ENCODE peak calls at places on chromosome 14, in five cellular contexts. One of them, this sample, is unnamed.

GRCh38 chr14:49861581-49861922 is 9.0 kb upstream of the NEMF start:
- DNase-seq in GM23338: peak
- DNase-seq in fibroblast of mammary gland: peak
- DNase-seq in astrocyte of the cerebellum: peak
- DNase-seq in PC-9: peak
- DNase-seq in this sample: peak

GRCh38 chr14:100399052-100399849 is 76.1 kb downstream of the SLC25A47 start:
- DNase-seq in GM23338: peak
- DNase-seq in fibroblast of mammary gland: no peak
- DNase-seq in astrocyte of the cerebellum: no peak
- DNase-seq in PC-9: no peak
- DNase-seq in this sample: no peak

GRCh38 chr14:78983126-78983525 is 813.0 kb downstream of the NRXN3 start:
- DNase-seq in GM23338: no peak
- DNase-seq in fibroblast of mammary gland: peak
- DNase-seq in astrocyte of the cerebellum: no peak
- DNase-seq in PC-9: no peak
- DNase-seq in this sample: no peak

GRCh38 chr14:103558071-103558882 is 4.2 kb downstream of the BAG5 start:
- DNase-seq in GM23338: no peak
- DNase-seq in fibroblast of mammary gland: peak
- DNase-seq in astrocyte of the cerebellum: peak
- DNase-seq in PC-9: peak
- DNase-seq in this sample: no peak

GRCh38 chr14:72830786-72831583 is 62.9 kb downstream of the DPF3 start:
- DNase-seq in GM23338: peak
- DNase-seq in fibroblast of mammary gland: no peak
- DNase-seq in astrocyte of the cerebellum: no peak
- DNase-seq in PC-9: no peak
- DNase-seq in this sample: no peak

GRCh38 chr14:104084251-104085002 is 1.1 kb upstream of the ASPG start:
- DNase-seq in GM23338: no peak
- DNase-seq in fibroblast of mammary gland: no peak
- DNase-seq in astrocyte of the cerebellum: no peak
- DNase-seq in PC-9: no peak
- DNase-seq in this sample: no peak

GRCh38 chr14:75254901-75255300 is 23.7 kb upstream of the FOS start:
- DNase-seq in GM23338: no peak
- DNase-seq in fibroblast of mammary gland: no peak
- DNase-seq in astrocyte of the cerebellum: no peak
- DNase-seq in PC-9: peak
- DNase-seq in this sample: no peak

GRCh38 chr14:74401504-74402241 is 24.3 kb downstream of the SYNDIG1L start:
- DNase-seq in GM23338: peak
- DNase-seq in fibroblast of mammary gland: no peak
- DNase-seq in astrocyte of the cerebellum: no peak
- DNase-seq in PC-9: peak
- DNase-seq in this sample: no peak

GRCh38 chr14:90548455-90548854 is 151.6 kb downstream of the CALM1 start:
- DNase-seq in GM23338: no peak
- DNase-seq in fibroblast of mammary gland: no peak
- DNase-seq in astrocyte of the cerebellum: no peak
- DNase-seq in PC-9: no peak
- DNase-seq in this sample: no peak

GRCh38 chr14:30551460-30551859 is 7.5 kb upstream of the G2E3 start:
- DNase-seq in GM23338: no peak
- DNase-seq in fibroblast of mammary gland: no peak
- DNase-seq in astrocyte of the cerebellum: no peak
- DNase-seq in PC-9: no peak
- DNase-seq in this sample: no peak

GRCh38 chr14:105219753-105220152 is 28.6 kb upstream of the BTBD6 start:
- DNase-seq in GM23338: no peak
- DNase-seq in fibroblast of mammary gland: no peak
- DNase-seq in astrocyte of the cerebellum: no peak
- DNase-seq in PC-9: no peak
- DNase-seq in this sample: no peak

GRCh38 chr14:77920312-77920711 is 120.4 kb downstream of the ADCK1 start:
- DNase-seq in GM23338: no peak
- DNase-seq in fibroblast of mammary gland: no peak
- DNase-seq in astrocyte of the cerebellum: no peak
- DNase-seq in PC-9: no peak
- DNase-seq in this sample: no peak

GRCh38 chr14:61643546-61643945 is 51.8 kb upstream of the HIF1A start:
- DNase-seq in GM23338: no peak
- DNase-seq in fibroblast of mammary gland: peak
- DNase-seq in astrocyte of the cerebellum: no peak
- DNase-seq in PC-9: no peak
- DNase-seq in this sample: no peak

GRCh38 chr14:38202444-38203191 is 5.1 kb upstream of the SSTR1 start:
- DNase-seq in GM23338: peak
- DNase-seq in fibroblast of mammary gland: no peak
- DNase-seq in astrocyte of the cerebellum: no peak
- DNase-seq in PC-9: no peak
- DNase-seq in this sample: no peak

GRCh38 chr14:39203659-39204606 is 28.9 kb downstream of the PNN start:
- DNase-seq in GM23338: no peak
- DNase-seq in fibroblast of mammary gland: no peak
- DNase-seq in astrocyte of the cerebellum: no peak
- DNase-seq in PC-9: peak
- DNase-seq in this sample: no peak

GRCh38 chr14:49908433-49908782 is 15.5 kb downstream of the ARF6 start:
- DNase-seq in GM23338: no peak
- DNase-seq in fibroblast of mammary gland: no peak
- DNase-seq in astrocyte of the cerebellum: no peak
- DNase-seq in PC-9: peak
- DNase-seq in this sample: no peak

GRCh38 chr14:35285168-35285990 is 6.8 kb upstream of the PSMA6 start:
- DNase-seq in GM23338: no peak
- DNase-seq in fibroblast of mammary gland: peak
- DNase-seq in astrocyte of the cerebellum: no peak
- DNase-seq in PC-9: no peak
- DNase-seq in this sample: no peak

GRCh38 chr14:89399594-89400068 is 17.4 kb downstream of the FOXN3 start:
- DNase-seq in GM23338: peak
- DNase-seq in fibroblast of mammary gland: peak
- DNase-seq in astrocyte of the cerebellum: peak
- DNase-seq in PC-9: no peak
- DNase-seq in this sample: no peak

GRCh38 chr14:71403673-71404072 is 496.4 kb downstream of the PCNX1 start:
- DNase-seq in GM23338: peak
- DNase-seq in fibroblast of mammary gland: peak
- DNase-seq in astrocyte of the cerebellum: peak
- DNase-seq in PC-9: no peak
- DNase-seq in this sample: no peak

GRCh38 chr14:59482471-59483331 is 1.5 kb downstream of the L3HYPDH start:
- DNase-seq in GM23338: no peak
- DNase-seq in fibroblast of mammary gland: peak
- DNase-seq in astrocyte of the cerebellum: peak
- DNase-seq in PC-9: peak
- DNase-seq in this sample: no peak

GRCh38 chr14:84208451-84208850 is 1321.5 kb upstream of the FLRT2 start:
- DNase-seq in GM23338: no peak
- DNase-seq in fibroblast of mammary gland: no peak
- DNase-seq in astrocyte of the cerebellum: no peak
- DNase-seq in PC-9: no peak
- DNase-seq in this sample: no peak

GRCh38 chr14:105118646-105119409 is 49.7 kb downstream of the JAG2 start:
- DNase-seq in GM23338: no peak
- DNase-seq in fibroblast of mammary gland: no peak
- DNase-seq in astrocyte of the cerebellum: no peak
- DNase-seq in PC-9: peak
- DNase-seq in this sample: no peak

GRCh38 chr14:91482278-91483023 is 27.7 kb downstream of the PPP4R3A start:
- DNase-seq in GM23338: no peak
- DNase-seq in fibroblast of mammary gland: peak
- DNase-seq in astrocyte of the cerebellum: no peak
- DNase-seq in PC-9: no peak
- DNase-seq in this sample: no peak

GRCh38 chr14:98494582-98494981 is 777.4 kb downstream of the BCL11B start:
- DNase-seq in GM23338: no peak
- DNase-seq in fibroblast of mammary gland: no peak
- DNase-seq in astrocyte of the cerebellum: no peak
- DNase-seq in PC-9: no peak
- DNase-seq in this sample: no peak

GRCh38 chr14:103073876-103074698 is 9.9 kb upstream of the LBHD2 start:
- DNase-seq in GM23338: no peak
- DNase-seq in fibroblast of mammary gland: no peak
- DNase-seq in astrocyte of the cerebellum: no peak
- DNase-seq in PC-9: no peak
- DNase-seq in this sample: no peak

GRCh38 chr14:90513151-90514014 is 116.6 kb downstream of the CALM1 start:
- DNase-seq in GM23338: peak
- DNase-seq in fibroblast of mammary gland: no peak
- DNase-seq in astrocyte of the cerebellum: no peak
- DNase-seq in PC-9: peak
- DNase-seq in this sample: peak

GRCh38 chr14:100383727-100384158 is 60.6 kb downstream of the SLC25A47 start:
- DNase-seq in GM23338: peak
- DNase-seq in fibroblast of mammary gland: peak
- DNase-seq in astrocyte of the cerebellum: no peak
- DNase-seq in PC-9: no peak
- DNase-seq in this sample: no peak

GRCh38 chr14:68822132-68822651 is 29.3 kb upstream of the ZFP36L1 start:
- DNase-seq in GM23338: no peak
- DNase-seq in fibroblast of mammary gland: no peak
- DNase-seq in astrocyte of the cerebellum: no peak
- DNase-seq in PC-9: no peak
- DNase-seq in this sample: no peak
- H3K4me3 ChIP-seq in GM23338: no peak
- H3K4me3 ChIP-seq in fibroblast of mammary gland: no peak
- H3K4me3 ChIP-seq in astrocyte of the cerebellum: no peak
- H3K4me3 ChIP-seq in PC-9: no peak
- H3K4me3 ChIP-seq in this sample: no peak

DNA sequence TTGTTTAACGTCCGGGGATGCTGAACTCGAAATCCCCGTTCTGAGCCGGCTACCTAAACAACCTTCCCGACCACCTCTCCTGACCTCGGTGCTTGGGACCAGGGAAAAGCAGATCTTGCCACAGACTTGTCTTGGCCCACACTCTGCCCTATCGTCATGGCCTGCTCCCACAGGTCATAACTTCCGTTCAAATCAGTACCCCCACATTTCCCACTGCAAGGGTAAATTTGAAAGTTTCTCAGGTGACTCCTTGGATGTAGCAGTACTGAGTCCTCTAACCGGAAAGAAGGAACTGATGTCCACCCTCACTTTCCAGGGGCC is 612 bp upstream of the RBM23 start:
- DNase-seq in GM23338: no peak
- DNase-seq in fibroblast of mammary gland: no peak
- DNase-seq in astrocyte of the cerebellum: no peak
- DNase-seq in PC-9: no peak
- DNase-seq in this sample: no peak
- H3K4me3 ChIP-seq in GM23338: peak
- H3K4me3 ChIP-seq in fibroblast of mammary gland: peak
- H3K4me3 ChIP-seq in astrocyte of the cerebellum: peak
- H3K4me3 ChIP-seq in PC-9: peak
- H3K4me3 ChIP-seq in this sample: peak

DNA sequence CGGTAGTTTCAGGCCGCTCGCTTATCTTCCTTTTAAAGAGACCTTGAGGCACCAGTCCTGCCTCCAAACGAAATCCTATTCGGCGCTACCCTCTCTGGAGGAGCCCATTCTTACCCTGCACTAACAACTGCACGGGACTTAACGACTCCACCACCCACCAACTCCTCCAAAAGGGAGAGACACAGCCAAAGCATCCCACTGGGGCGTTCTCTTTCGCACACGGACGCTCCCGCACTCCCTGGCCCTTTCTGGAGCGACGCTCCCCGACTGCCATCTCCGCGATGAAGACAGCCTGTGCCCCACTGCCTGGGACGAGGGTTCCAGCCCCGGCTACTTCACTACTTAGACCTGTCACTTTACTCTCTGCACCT is 648 bp downstream of the GALC start:
- DNase-seq in GM23338: peak
- DNase-seq in fibroblast of mammary gland: peak
- DNase-seq in astrocyte of the cerebellum: no peak
- DNase-seq in PC-9: no peak
- DNase-seq in this sample: no peak
- H3K4me3 ChIP-seq in GM23338: peak
- H3K4me3 ChIP-seq in fibroblast of mammary gland: peak
- H3K4me3 ChIP-seq in astrocyte of the cerebellum: peak
- H3K4me3 ChIP-seq in PC-9: no peak
- H3K4me3 ChIP-seq in this sample: peak

GRCh38 chr14:95313707-95314106 is 6.0 kb downstream of the CLMN start:
- DNase-seq in GM23338: no peak
- DNase-seq in fibroblast of mammary gland: peak
- DNase-seq in astrocyte of the cerebellum: peak
- DNase-seq in PC-9: peak
- DNase-seq in this sample: peak
- H3K4me3 ChIP-seq in GM23338: no peak
- H3K4me3 ChIP-seq in fibroblast of mammary gland: no peak
- H3K4me3 ChIP-seq in astrocyte of the cerebellum: no peak
- H3K4me3 ChIP-seq in PC-9: no peak
- H3K4me3 ChIP-seq in this sample: no peak

GRCh38 chr14:76761198-76761848 is at the start of gene VASH1:
- DNase-seq in GM23338: peak
- DNase-seq in fibroblast of mammary gland: peak
- DNase-seq in astrocyte of the cerebellum: peak
- DNase-seq in PC-9: no peak
- DNase-seq in this sample: peak
- H3K4me3 ChIP-seq in GM23338: peak
- H3K4me3 ChIP-seq in fibroblast of mammary gland: peak
- H3K4me3 ChIP-seq in astrocyte of the cerebellum: peak
- H3K4me3 ChIP-seq in PC-9: peak
- H3K4me3 ChIP-seq in this sample: peak

GRCh38 chr14:24186831-24187537 is 1.6 kb downstream of the IPO4 start:
- DNase-seq in GM23338: no peak
- DNase-seq in fibroblast of mammary gland: no peak
- DNase-seq in astrocyte of the cerebellum: no peak
- DNase-seq in PC-9: no peak
- DNase-seq in this sample: no peak

GRCh38 chr14:24188251-24189058 is at the start of gene IPO4:
- DNase-seq in GM23338: peak
- DNase-seq in fibroblast of mammary gland: peak
- DNase-seq in astrocyte of the cerebellum: peak
- DNase-seq in PC-9: peak
- DNase-seq in this sample: peak

GRCh38 chr14:24185741-24186140 is 2.9 kb downstream of the IPO4 start:
- DNase-seq in GM23338: no peak
- DNase-seq in fibroblast of mammary gland: no peak
- DNase-seq in astrocyte of the cerebellum: no peak
- DNase-seq in PC-9: no peak
- DNase-seq in this sample: no peak

GRCh38 chr14:24189059-24189375 is 401 bp upstream of the IPO4 start:
- DNase-seq in GM23338: no peak
- DNase-seq in fibroblast of mammary gland: no peak
- DNase-seq in astrocyte of the cerebellum: no peak
- DNase-seq in PC-9: no peak
- DNase-seq in this sample: no peak

GRCh38 chr14:24187538-24187915 is 1.1 kb downstream of the IPO4 start:
- DNase-seq in GM23338: no peak
- DNase-seq in fibroblast of mammary gland: no peak
- DNase-seq in astrocyte of the cerebellum: no peak
- DNase-seq in PC-9: no peak
- DNase-seq in this sample: no peak
- H3K4me3 ChIP-seq in GM23338: peak
- H3K4me3 ChIP-seq in fibroblast of mammary gland: peak
- H3K4me3 ChIP-seq in astrocyte of the cerebellum: peak
- H3K4me3 ChIP-seq in PC-9: peak
- H3K4me3 ChIP-seq in this sample: no peak

GRCh38 chr14:101405931-101406330 is 155.4 kb upstream of the DIO3 start:
- DNase-seq in GM23338: no peak
- DNase-seq in fibroblast of mammary gland: no peak
- DNase-seq in astrocyte of the cerebellum: no peak
- DNase-seq in PC-9: no peak
- DNase-seq in this sample: no peak
- H3K4me3 ChIP-seq in GM23338: no peak
- H3K4me3 ChIP-seq in fibroblast of mammary gland: no peak
- H3K4me3 ChIP-seq in astrocyte of the cerebellum: no peak
- H3K4me3 ChIP-seq in PC-9: no peak
- H3K4me3 ChIP-seq in this sample: no peak

GRCh38 chr14:58245562-58245961 is 919 bp downstream of the PSMA3 start:
- DNase-seq in GM23338: no peak
- DNase-seq in fibroblast of mammary gland: no peak
- DNase-seq in astrocyte of the cerebellum: no peak
- DNase-seq in PC-9: no peak
- DNase-seq in this sample: no peak
- H3K4me3 ChIP-seq in GM23338: peak
- H3K4me3 ChIP-seq in fibroblast of mammary gland: peak
- H3K4me3 ChIP-seq in astrocyte of the cerebellum: peak
- H3K4me3 ChIP-seq in PC-9: peak
- H3K4me3 ChIP-seq in this sample: peak

This sample was measured in right atrium auricular region.